ENCODE peak calls at places on chromosomes 7 and 10, in five cellular contexts. X is K562, P is SK-N-SH, R is H1, G is HepG2. J is an unnamed sample.

GRCh38 chr10:85995791-85996190 is 370.8 kb downstream of the GRID1 start:
- DNase-seq in X (peak; percentile 32), P (peak; percentile 29), R (no peak), G (peak; percentile 18), J (peak; percentile 23)

GRCh38 chr7:34341331-34341730 is 316.7 kb upstream of the NPSR1 start:
- DNase-seq in X (no peak), P (no peak), R (no peak), G (no peak), J (no peak)

GRCh38 chr7:2270495-2270894 is 28.5 kb downstream of the NUDT1 start:
- DNase-seq in X (no peak), P (no peak), R (no peak), G (no peak), J (no peak)

GRCh38 chr7:15972767-15973362 is 286.4 kb upstream of the MEOX2 start:
- DNase-seq in X (no peak), P (no peak), R (no peak), G (no peak), J (no peak)

GRCh38 chr7:78139335-78139734 is 340.8 kb downstream of the PHTF2 start:
- DNase-seq in X (no peak), P (peak; percentile 82), R (no peak), G (no peak), J (no peak)

GRCh38 chr7:699260-700170 is 27.0 kb upstream of the DNAAF5 start:
- DNase-seq in X (peak; percentile 48), P (no peak), R (no peak), G (no peak), J (no peak)

GRCh38 chr10:35685402-35685801 is 43.3 kb upstream of the FZD8 start:
- DNase-seq in X (no peak), P (no peak), R (no peak), G (peak; percentile 82), J (no peak)

GRCh38 chr10:120069700-120070099 is 177.2 kb downstream of the SEC23IP start:
- DNase-seq in X (no peak), P (no peak), R (no peak), G (no peak), J (no peak)

GRCh38 chr7:92916751-92917369 is 80.5 kb upstream of the CDK6 start:
- DNase-seq in X (no peak), P (peak; percentile 40), R (no peak), G (peak; percentile 27), J (no peak)

GRCh38 chr7:22610871-22611757 is 111.1 kb upstream of the STEAP1B start:
- DNase-seq in X (no peak), P (no peak), R (no peak), G (no peak), J (no peak)

GRCh38 chr10:133324198-133324792 is 12.4 kb downstream of the CALY start:
- DNase-seq in X (peak; percentile 75), P (peak; percentile 91), R (peak; percentile 72), G (peak; percentile 62), J (peak; percentile 25)

GRCh38 chr10:13851906-13852305 is 265.1 kb downstream of the PRPF18 start:
- DNase-seq in X (no peak), P (no peak), R (no peak), G (no peak), J (no peak)

GRCh38 chr10:13857465-13857864 is 270.7 kb downstream of the PRPF18 start:
- DNase-seq in X (no peak), P (no peak), R (no peak), G (no peak), J (no peak)

GRCh38 chr10:13848530-13849425 is 262.0 kb downstream of the PRPF18 start:
- DNase-seq in X (no peak), P (peak; percentile 69), R (no peak), G (no peak), J (no peak)

GRCh38 chr10:13853854-13854253 is 267.1 kb downstream of the PRPF18 start:
- DNase-seq in X (no peak), P (no peak), R (no peak), G (no peak), J (no peak)

GRCh38 chr10:13852872-13853271 is 266.1 kb downstream of the PRPF18 start:
- DNase-seq in X (no peak), P (no peak), R (no peak), G (no peak), J (no peak)
- TF ChIP-seq GABPA in X (no peak), P (no peak), R (no peak), G (no peak), J (no peak)

GRCh38 chr7:4080013-4080412 is 602.1 kb upstream of the FOXK1 start:
- DNase-seq in X (no peak), P (no peak), R (peak; percentile 14), G (no peak), J (no peak)

GRCh38 chr7:4080954-4081353 is 601.1 kb upstream of the FOXK1 start:
- DNase-seq in X (no peak), P (no peak), R (peak; percentile 38), G (no peak), J (no peak)

GRCh38 chr7:4077980-4078379 is 604.1 kb upstream of the FOXK1 start:
- DNase-seq in X (no peak), P (no peak), R (peak; percentile 8), G (no peak), J (no peak)

GRCh38 chr7:4078580-4078979 is 603.5 kb upstream of the FOXK1 start:
- DNase-seq in X (no peak), P (no peak), R (peak; percentile 28), G (no peak), J (no peak)

DNA sequence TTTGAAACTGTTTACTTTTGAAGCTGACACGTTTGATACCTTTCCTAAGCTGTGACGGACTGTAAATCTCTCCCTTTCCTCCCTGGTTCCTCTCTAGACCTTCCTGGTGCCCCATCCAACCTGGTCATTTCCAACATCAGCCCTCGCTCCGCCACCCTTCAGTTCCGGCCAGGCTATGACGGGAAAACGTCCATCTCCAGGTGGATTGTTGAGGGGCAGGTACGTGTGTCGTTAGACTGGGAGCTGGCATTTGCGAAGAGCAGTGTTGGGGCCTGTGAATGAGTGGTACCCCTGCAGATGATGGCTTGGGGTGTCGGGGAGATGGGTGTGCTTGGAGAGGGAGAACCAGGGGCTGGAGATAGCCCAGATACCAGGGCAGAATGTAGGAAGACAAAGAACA is 602.7 kb upstream of the FOXK1 start:
- DNase-seq in X (no peak), P (no peak), R (peak; percentile 19), G (no peak), J (no peak)
- TF ChIP-seq GABPA in X (no peak), P (no peak), R (no peak), G (no peak), J (no peak)

GRCh38 chr7:148626828-148627227 is 36.3 kb downstream of the C7orf33 start:
- DNase-seq in X (no peak), P (no peak), R (no peak), G (no peak), J (no peak)

GRCh38 chr7:148622887-148623585 is 32.5 kb downstream of the C7orf33 start:
- DNase-seq in X (no peak), P (peak; percentile 72), R (no peak), G (no peak), J (no peak)

GRCh38 chr7:148624735-148625134 is 34.2 kb downstream of the C7orf33 start:
- DNase-seq in X (no peak), P (no peak), R (no peak), G (no peak), J (no peak)

GRCh38 chr7:148623586-148624282 is 33.2 kb downstream of the C7orf33 start:
- DNase-seq in X (no peak), P (no peak), R (no peak), G (no peak), J (no peak)

DNA sequence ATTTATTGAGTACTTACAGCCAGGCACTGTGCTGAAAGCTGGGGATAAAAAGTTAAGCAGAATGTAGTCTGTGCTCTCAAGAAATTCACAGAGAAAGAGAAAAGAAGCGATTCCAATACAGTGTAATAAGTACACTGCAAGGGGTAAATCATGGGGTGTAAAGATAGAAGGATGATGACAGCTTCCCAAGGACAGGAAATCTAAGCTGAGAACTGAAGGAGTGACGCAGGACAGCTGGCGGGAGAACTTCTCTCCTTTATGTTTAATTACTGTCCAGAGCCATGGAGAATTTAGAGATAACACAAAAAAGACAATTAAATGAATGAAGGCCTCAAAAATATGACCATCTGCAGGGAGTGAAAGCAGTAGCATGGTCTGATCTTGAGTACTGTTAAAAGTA is 34.8 kb downstream of the C7orf33 start:
- DNase-seq in X (no peak), P (no peak), R (no peak), G (no peak), J (no peak)
- TF ChIP-seq GABPA in X (no peak), P (no peak), R (no peak), G (no peak), J (no peak)

GRCh38 chr7:26191233-26191973 is 9.1 kb downstream of the HNRNPA2B1 start:
- DNase-seq in X (no peak), P (no peak), R (no peak), G (no peak), J (no peak)

GRCh38 chr7:26191974-26192479 is 8.5 kb downstream of the HNRNPA2B1 start:
- DNase-seq in X (no peak), P (no peak), R (no peak), G (no peak), J (no peak)

GRCh38 chr7:26190417-26190869 is 10.1 kb downstream of the HNRNPA2B1 start:
- DNase-seq in X (no peak), P (no peak), R (no peak), G (no peak), J (no peak)

GRCh38 chr7:26193432-26194206 is 6.9 kb downstream of the HNRNPA2B1 start:
- DNase-seq in X (no peak), P (no peak), R (no peak), G (no peak), J (no peak)

DNA sequence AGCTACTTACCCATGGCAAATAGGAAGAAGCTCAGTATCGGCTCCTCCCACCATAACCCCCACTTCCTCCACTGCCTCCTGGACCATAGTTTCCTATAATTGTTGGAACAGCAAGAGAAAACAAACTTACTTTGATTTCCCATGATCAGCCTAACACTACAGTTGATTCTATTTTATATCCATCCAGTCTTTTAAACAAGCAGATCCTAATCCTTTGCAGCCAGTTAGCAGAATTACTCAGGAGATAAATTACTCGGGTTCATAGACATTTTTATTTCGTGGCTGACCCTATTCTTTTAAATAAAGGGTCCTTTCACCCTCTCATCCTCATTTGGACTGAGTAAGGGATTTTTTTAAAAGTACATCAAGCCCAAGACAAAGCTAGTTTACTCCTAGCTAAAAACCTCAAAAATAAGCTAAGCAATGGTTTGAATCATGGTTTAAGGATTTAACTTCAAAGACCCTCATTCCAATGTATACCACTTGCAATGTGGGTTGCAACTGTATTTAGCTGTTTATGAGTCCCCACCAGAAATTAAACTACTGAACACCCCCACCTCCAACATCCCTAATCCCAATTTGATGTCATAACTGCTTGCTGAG is 8.0 kb downstream of the HNRNPA2B1 start:
- DNase-seq in X (no peak), P (no peak), R (no peak), G (no peak), J (no peak)
- TF ChIP-seq GABPA in X (no peak), P (no peak), R (no peak), G (no peak), J (no peak)

J was measured in HL-60.